ENCODE peak calls at places on chromosome 12, in seven cellular contexts. P is astrocyte, N is dorsolateral prefrontal cortex, G is lower leg skin, S is mesothelial cell of epicardium, Z is cardiac fibroblast, D is endodermal cell. X is an unnamed sample.

GRCh38 chr12:98002887-98003493 is 512.4 kb upstream of the TMPO start:
- DNase-seq in P (peak; percentile 1), N (no peak), G (peak; percentile 61), S (no peak), Z (peak; percentile 28), D (peak; percentile 92), X (no peak)

GRCh38 chr12:104602426-104602825 is 145.7 kb downstream of the CHST11 start:
- DNase-seq in P (no peak), N (no peak), G (no peak), S (no peak), Z (peak; percentile 8), D (no peak), X (no peak)

GRCh38 chr12:29157486-29157946 is 8.4 kb downstream of the FAR2 start:
- DNase-seq in P (peak; percentile 85), N (no peak), G (no peak), S (no peak), Z (peak; percentile 88), D (no peak), X (no peak)

GRCh38 chr12:113232787-113233585 is 11.7 kb downstream of the TPCN1 start:
- DNase-seq in P (peak; percentile 75), N (peak; percentile 72), G (peak; percentile 92), S (no peak), Z (no peak), D (peak; percentile 96), X (peak; percentile 73)

GRCh38 chr12:113416091-113416754 is 6.0 kb upstream of the SDSL start:
- DNase-seq in P (no peak), N (no peak), G (no peak), S (no peak), Z (no peak), D (no peak), X (no peak)

GRCh38 chr12:77847665-77848431 is 17.2 kb downstream of the NAV3 start:
- DNase-seq in P (peak; percentile 97), N (no peak), G (no peak), S (no peak), Z (peak; percentile 95), D (no peak), X (no peak)

GRCh38 chr12:76299536-76300296 is 48.5 kb downstream of the BBS10 start:
- DNase-seq in P (no peak), N (no peak), G (no peak), S (no peak), Z (no peak), D (peak; percentile 72), X (no peak)

GRCh38 chr12:121061831-121062230 is 22.8 kb upstream of the OASL start:
- DNase-seq in P (no peak), N (no peak), G (no peak), S (peak; percentile 11), Z (peak; percentile 25), D (peak; percentile 0), X (no peak)

GRCh38 chr12:129659927-129660326 is 243.9 kb downstream of the TMEM132D start:
- DNase-seq in P (peak; percentile 83), N (no peak), G (no peak), S (no peak), Z (no peak), D (no peak), X (no peak)

DNA sequence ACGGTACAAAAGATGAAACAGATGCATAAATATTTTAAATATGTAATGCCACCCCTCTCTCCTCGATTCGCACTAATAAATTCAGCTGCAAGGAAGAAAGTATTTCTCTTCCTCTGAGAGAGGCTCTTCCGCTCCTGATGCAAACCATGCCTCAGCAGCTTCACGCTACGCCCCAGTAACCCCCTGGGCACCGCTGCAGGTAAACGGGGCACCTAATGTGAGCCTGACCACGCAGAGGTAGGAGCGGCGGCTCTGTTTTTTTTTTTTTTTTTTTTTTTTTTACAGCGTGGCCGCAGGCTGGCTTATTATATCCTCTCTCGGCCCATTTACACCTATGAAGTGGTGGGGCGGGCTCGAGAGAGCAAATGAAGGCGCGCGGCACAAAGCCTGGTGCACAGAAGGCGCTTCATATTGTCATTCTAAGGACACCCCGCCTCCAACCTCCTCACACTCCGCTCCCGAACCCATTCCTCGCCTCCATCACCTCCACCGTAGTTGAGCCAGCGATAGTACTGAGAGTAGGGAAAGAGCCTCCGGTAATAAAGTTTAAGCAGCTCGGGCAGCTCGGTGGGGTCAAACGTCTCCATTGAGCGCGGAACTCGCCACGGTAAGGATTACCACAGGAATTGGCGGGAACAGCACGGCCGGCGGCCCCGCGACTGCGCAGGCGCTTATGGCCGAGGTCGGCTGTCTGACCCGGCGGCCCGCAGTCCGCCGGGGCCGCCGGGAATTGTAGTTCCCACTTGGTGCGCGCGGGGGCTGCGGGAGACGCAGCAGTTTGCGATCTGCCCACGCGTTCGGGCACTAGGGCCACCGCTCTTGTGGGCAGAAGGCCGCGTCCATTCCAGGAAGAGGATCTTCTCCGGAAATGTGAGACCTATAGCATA is at the start of gene PRIM1:
- DNase-seq in P (peak; percentile 42), N (peak; percentile 89), G (peak; percentile 95), S (peak; percentile 79), Z (peak; percentile 81), D (peak; percentile 97), X (peak; percentile 81)
- TF ChIP-seq CTCF in P (no peak), N (peak; percentile 46), G (no peak), S (peak; percentile 35), Z (peak; percentile 20), D (peak; percentile 39), X (no peak)

DNA sequence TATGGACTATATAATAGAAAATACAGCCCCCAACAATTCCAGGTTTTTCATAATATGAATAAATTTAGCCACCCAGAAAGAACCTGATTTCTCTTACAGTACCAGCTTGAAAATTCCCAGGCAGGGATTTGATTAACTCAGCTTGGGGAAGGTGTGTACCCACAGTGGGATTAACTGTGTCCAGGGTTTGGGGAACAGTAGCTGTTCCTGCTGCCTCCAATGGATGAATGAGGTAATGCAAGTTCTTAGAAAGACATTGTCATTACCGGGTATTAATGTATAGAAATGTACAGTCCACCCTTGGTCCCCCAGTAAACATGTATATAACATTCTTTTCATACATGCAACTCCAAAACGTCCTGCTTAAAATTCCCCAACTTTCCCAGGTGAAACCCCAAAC is 115.6 kb downstream of the LRIG3 start:
- DNase-seq in P (no peak), N (no peak), G (no peak), S (no peak), Z (no peak), D (no peak), X (no peak)
- TF ChIP-seq CTCF in P (peak; percentile 19), N (no peak), G (no peak), S (peak; percentile 31), Z (peak; percentile 47), D (peak; percentile 74), X (no peak)

DNA sequence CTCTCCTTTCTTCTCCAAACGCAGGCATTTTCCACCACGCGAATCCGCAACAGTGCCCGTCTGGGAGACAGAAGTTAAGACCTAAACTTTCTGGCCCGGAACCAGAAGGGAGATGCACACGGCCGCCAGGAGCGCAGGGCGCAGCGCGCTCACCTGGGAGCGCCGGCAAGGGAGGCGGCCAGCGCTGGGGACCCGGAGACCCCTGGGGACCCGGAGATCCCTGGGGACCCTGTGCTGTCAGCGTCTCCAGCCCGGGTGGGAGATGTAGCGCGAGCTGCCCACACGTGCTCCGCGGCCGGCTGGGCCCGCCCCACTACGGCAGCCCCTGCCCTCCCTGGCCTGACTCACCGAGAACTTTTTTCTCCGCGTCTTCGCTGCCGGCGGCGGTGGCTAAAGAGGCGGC is 620 bp downstream of the YBX3 start:
- DNase-seq in P (peak; percentile 47), N (peak; percentile 43), G (peak; percentile 89), S (peak; percentile 63), Z (peak; percentile 71), D (peak; percentile 87), X (peak; percentile 57)
- TF ChIP-seq CTCF in P (no peak), N (no peak), G (no peak), S (no peak), Z (no peak), D (peak; percentile 74), X (no peak)

DNA sequence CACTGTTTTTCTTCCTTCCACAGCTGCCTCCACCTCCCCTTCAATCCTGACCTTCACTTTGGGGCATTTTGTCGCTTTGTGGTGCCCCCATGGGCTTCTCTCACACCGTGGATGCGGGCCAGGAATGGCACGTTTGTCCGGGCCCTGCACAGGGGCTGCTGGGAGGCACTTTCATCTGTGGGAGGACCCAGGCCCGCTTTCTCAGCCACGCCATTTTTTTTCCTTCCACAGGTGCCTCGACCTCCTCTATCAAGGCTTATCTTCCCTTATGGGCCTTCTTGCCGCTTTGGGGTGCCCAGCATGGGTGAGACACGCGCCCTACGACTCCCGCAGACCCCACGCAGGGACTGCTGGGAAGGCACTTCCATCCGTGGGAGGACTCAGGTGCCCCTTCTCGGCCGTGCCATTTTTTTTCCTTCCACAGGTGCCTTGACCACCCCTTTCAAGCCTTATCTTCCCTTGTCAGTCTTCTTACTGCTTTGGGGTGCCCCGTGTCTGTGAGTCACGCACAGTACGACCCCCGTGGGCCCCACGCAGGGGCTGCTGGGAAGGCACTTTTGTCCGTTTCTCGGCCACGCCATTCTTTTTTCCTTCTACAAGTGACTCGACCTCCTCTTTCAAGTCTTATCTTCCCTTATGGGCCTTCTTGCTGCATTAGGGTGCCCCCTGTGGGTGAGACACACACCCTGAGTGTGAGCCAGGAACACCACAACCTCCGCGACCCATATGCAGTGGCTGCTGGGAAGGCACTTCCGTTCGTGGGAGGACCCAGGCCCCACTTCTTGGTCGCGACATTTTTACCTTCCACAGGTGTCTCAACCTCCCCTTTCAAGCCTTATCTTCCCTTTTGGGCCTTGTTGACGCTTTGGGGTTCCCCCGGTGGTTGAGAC is 270.7 kb downstream of the ALG10 start:
- DNase-seq in P (no peak), N (peak; percentile 34), G (peak; percentile 39), S (no peak), Z (no peak), D (no peak), X (no peak)
- TF ChIP-seq CTCF in P (no peak), N (no peak), G (no peak), S (no peak), Z (no peak), D (no peak), X (no peak)

DNA sequence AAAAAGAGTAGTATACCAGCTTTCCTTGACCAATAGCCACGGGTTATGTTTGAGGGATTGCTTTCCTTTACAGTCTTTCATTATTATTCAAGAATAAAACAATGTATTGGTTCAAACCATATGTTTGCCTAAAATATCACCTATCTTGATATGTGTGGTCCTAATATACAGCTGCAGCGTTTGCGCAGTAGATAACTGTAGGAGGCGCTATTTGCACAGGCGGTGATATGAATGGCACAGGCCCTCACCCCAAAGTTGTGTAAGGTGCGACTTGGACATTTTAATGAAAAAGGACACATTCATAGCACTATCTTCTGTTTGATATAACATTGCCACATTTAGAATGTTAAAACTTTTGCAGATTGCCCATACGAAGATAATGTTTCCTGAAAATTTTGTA is 298.4 kb downstream of the TRHDE start:
- DNase-seq in P (no peak), N (no peak), G (no peak), S (no peak), Z (no peak), D (peak; percentile 78), X (no peak)
- TF ChIP-seq CTCF in P (no peak), N (no peak), G (no peak), S (no peak), Z (no peak), D (peak; percentile 80), X (no peak)

GRCh38 chr12:52067081-52067374 is 2.8 kb upstream of the ATG101 start:
- DNase-seq in P (no peak), N (no peak), G (no peak), S (no peak), Z (no peak), D (no peak), X (no peak)

GRCh38 chr12:52063081-52063985 is 6.4 kb upstream of the ATG101 start:
- DNase-seq in P (no peak), N (no peak), G (no peak), S (no peak), Z (no peak), D (no peak), X (no peak)

GRCh38 chr12:52069410-52070242 is at the start of gene ATG101:
- DNase-seq in P (peak; percentile 95), N (peak; percentile 93), G (peak; percentile 97), S (peak; percentile 88), Z (peak; percentile 97), D (peak; percentile 98), X (peak; percentile 87)

GRCh38 chr12:52063986-52064649 is 5.7 kb upstream of the ATG101 start:
- DNase-seq in P (peak; percentile 84), N (no peak), G (no peak), S (no peak), Z (peak; percentile 92), D (no peak), X (no peak)

GRCh38 chr12:52066346-52067080 is 3.3 kb upstream of the ATG101 start:
- DNase-seq in P (no peak), N (no peak), G (no peak), S (no peak), Z (peak; percentile 60), D (no peak), X (no peak)
- TF ChIP-seq CTCF in P (no peak), N (no peak), G (no peak), S (no peak), Z (no peak), D (no peak), X (no peak)